ENCODE peak calls at places on chromosomes 5 and 9, in six cellular contexts. M is heart left ventricle, O is A549, U is ovary, X is IMR-90, D is HCT116. V is an unnamed sample.

GRCh38 chr5:160166069-160166972 is 47.1 kb upstream of the PWWP2A start:
- DNase-seq in M (no peak), O (no peak), U (no peak), X (no peak), D (no peak), V (no peak)

GRCh38 chr5:180313677-180314076 is 21.8 kb upstream of the MAPK9 start:
- DNase-seq in M (peak), O (no peak), U (peak), X (no peak), D (no peak), V (peak)

GRCh38 chr9:73114058-73114457 is 37.6 kb upstream of the ANXA1 start:
- DNase-seq in M (no peak), O (no peak), U (no peak), X (no peak), D (no peak), V (no peak)

GRCh38 chr9:112552229-112553050 is 65.8 kb downstream of the KIAA1958 start:
- DNase-seq in M (no peak), O (no peak), U (no peak), X (no peak), D (no peak), V (no peak)

GRCh38 chr5:55904152-55904551 is 53.0 kb downstream of the IL31RA start:
- DNase-seq in M (no peak), O (no peak), U (no peak), X (peak), D (no peak), V (no peak)

GRCh38 chr9:127448112-127448805 is 2.9 kb downstream of the RPL12 start:
- DNase-seq in M (no peak), O (no peak), U (no peak), X (no peak), D (no peak), V (no peak)

GRCh38 chr9:131337131-131337848 is 47.8 kb downstream of the PLPP7 start:
- DNase-seq in M (no peak), O (no peak), U (no peak), X (no peak), D (no peak), V (no peak)

GRCh38 chr9:23858234-23858633 is 32.2 kb upstream of the ELAVL2 start:
- DNase-seq in M (no peak), O (no peak), U (no peak), X (no peak), D (no peak), V (no peak)

GRCh38 chr5:6810641-6811405 is 97.6 kb downstream of the TENT4A start:
- DNase-seq in M (no peak), O (no peak), U (no peak), X (no peak), D (no peak), V (no peak)

GRCh38 chr9:76662476-76663281 is 101.6 kb upstream of the PCA3 start:
- DNase-seq in M (no peak), O (no peak), U (no peak), X (no peak), D (no peak), V (no peak)

GRCh38 chr5:119274767-119275130 is 81.1 kb upstream of the TNFAIP8 start:
- DNase-seq in M (no peak), O (no peak), U (no peak), X (peak), D (peak), V (no peak)

GRCh38 chr9:93095205-93096130 is 549 bp upstream of the CARD19 start:
- DNase-seq in M (peak), O (peak), U (peak), X (peak), D (peak), V (peak)
- TF ChIP-seq POLR2A in M (no peak), O (peak), U (peak), X (peak), D (peak), V (no peak)

DNA sequence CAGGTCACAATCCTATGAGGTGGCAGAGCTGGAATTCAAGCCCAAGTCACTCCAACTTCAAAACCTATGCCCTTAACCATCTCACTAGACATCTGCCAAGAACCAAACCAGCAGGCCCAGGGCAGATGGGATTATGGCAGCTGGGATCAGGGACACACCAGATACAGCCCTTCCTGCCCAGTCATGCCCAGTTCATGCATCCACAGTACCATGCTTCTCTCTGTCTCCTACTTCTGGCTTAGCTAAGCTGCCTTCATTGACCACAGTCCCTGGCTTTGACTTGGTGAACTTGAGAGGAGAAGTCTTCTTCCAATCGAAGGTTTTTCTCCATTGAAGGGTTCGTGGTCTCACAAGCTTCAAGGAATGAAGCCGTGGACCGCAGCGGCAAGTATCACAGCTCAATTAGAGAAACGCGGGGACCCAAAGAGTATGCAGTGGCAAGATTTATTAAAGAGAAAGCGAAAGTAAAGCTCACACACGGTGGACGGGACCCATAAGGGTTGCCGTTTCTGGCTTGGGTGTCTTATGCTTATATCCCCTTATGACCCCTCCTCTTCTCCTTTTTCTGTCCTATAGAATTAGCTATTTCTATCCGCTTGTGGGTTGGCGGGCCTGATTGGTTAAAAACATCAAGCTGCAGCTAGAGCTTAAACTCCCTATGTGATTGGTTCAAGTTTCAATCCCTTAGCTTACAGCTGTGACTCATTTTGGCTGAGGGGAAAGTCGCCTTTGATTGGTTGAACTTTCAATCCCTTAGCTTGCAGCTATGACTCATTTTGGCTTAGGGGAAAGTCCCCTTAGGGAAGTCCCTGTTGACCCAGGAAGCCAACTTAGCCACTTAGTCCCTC is 101.2 kb downstream of the TRIM36 start:
- DNase-seq in M (no peak), O (no peak), U (no peak), X (peak), D (peak), V (peak)
- H3K4me3 ChIP-seq in M (no peak), O (peak), U (no peak), X (no peak), D (no peak), V (no peak)

DNA sequence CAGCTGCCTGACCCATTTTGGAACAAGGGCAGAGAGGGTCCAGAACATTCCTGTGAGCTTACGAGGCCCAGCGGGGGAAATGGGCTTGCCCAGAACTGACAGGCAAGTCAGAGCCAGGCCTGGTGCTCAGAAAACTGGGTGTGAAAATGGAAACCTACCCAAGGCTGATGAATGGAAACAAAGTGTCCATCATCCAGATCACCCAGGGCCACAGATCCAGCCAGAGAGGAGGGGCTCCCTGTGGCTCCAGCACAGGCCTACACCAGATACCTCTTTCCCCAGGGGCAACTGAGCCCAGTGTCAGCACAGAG is 3.1 kb downstream of the CLTB start:
- DNase-seq in M (no peak), O (no peak), U (no peak), X (no peak), D (no peak), V (peak)
- H3K27ac ChIP-seq in M (peak), O (no peak), U (no peak), X (no peak), D (no peak), V (peak)

DNA sequence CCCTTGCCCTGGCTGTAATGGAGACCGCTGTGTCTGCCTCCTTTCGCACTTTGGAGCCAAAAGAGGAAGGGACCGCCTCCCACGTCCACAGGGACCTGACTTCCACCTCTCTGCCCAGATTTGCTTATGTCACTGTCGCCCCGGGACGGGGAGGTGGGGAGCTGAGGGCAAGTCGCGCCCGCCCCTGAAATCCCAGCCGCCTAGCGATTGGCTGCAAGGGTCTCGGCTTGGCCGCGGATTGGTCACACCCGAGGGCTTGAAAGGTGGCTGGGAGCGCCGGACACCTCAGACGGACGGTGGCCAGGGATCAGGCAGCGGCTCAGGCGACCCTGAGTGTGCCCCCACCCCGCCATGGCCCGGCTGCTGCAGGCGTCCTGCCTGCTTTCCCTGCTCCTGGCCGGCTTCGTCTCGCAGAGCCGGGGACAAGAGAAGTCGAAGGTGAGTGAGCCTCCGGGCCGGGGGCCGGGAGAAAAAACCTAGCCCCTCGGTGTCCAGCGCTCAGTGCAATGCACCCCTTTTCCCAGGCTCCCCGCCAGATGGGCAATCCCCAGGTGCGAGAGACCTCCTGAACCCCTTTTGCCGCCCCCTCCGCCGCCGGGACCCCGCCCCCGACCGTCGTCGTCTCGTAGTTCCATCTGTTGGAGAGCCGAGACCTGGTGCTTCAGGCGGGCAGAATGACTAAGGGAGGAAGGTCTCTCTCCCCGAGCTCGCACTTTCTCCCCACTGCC is at the start of gene GPX3:
- DNase-seq in M (peak), O (peak), U (peak), X (peak), D (no peak), V (peak)
- TF ChIP-seq POLR2A in M (peak), O (peak), U (peak), X (no peak), D (no peak), V (peak)

GRCh38 chr5:1281038-1281882 is 13.6 kb downstream of the TERT start:
- DNase-seq in M (no peak), O (no peak), U (no peak), X (no peak), D (no peak), V (no peak)

GRCh38 chr5:1278656-1279442 is 16.0 kb downstream of the TERT start:
- DNase-seq in M (no peak), O (no peak), U (no peak), X (no peak), D (no peak), V (no peak)

GRCh38 chr5:1280177-1281037 is 14.5 kb downstream of the TERT start:
- DNase-seq in M (no peak), O (no peak), U (no peak), X (no peak), D (no peak), V (no peak)

GRCh38 chr5:1278216-1278615 is 16.7 kb downstream of the TERT start:
- DNase-seq in M (no peak), O (no peak), U (no peak), X (no peak), D (no peak), V (no peak)

GRCh38 chr5:1279443-1280151 is 15.3 kb downstream of the TERT start:
- DNase-seq in M (no peak), O (no peak), U (no peak), X (no peak), D (no peak), V (no peak)
- H3K4me3 ChIP-seq in M (no peak), O (no peak), U (no peak), X (no peak), D (no peak), V (no peak)

DNA sequence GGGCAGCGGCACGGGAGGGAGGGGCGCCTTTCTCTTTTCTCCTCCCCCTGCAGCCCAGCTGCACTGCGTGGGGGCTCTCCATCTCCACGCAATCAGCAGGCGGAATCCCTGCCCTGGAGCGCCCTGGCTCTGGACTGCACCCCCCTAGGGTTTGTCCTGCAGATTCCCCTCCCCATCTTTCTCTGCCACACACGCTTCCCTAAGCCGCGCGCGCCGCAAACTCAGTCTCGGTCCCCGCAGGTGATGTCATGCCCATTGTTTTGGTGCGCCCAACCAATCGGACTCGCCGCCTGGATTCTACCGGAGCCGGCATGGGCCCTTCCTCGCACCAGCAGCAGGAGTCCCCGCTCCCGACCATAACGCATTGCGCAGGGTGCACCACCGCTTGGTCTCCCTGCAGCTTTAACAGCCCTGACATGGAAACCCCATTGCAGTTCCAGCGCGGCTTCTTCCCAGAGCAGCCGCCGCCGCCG is at the start of gene KCNN2:
- DNase-seq in M (peak), O (peak), U (peak), X (peak), D (no peak), V (peak)
- H3K27ac ChIP-seq in M (peak), O (peak), U (no peak), X (no peak), D (no peak), V (peak)

GRCh38 chr5:138506370-138507113 is 36.5 kb downstream of the ETF1 start:
- DNase-seq in M (no peak), O (no peak), U (no peak), X (no peak), D (no peak), V (no peak)
- TF ChIP-seq POLR2A in M (no peak), O (no peak), U (no peak), X (no peak), D (no peak), V (no peak)

V was measured in testis.